ENCODE peak calls at places on chromosome 22, in ten cellular contexts. N is NCI-H2029; X is lung; D is NCI-H1092 treated with DMSO at 0.1 percent for 48 hours; K is nephron progenitor cell; P is stimulated activated CD8-positive, alpha-beta memory T cell treated with anti-CD3 and anti-CD28 coated beads, Interleukin-7, amount 100 ng/mL, for 4 hours; G is smooth muscle cell of the brain vasculature; A is NCI-H524 treated with DMSO at 0.1 percent for 48 hours; W is Right ventricle myocardium superior; R is stimulated activated CD4-positive, alpha-beta T cell treated with anti-CD3 and anti-CD28 coated beads, Interleukin-2, amount 100 ng/mL, for 48 hours. I is an unnamed sample.

GRCh38 chr22:31055322-31056159 is 25.6 kb upstream of the SMTN start:
- DNase-seq in N (peak), X (peak), D (peak), K (peak), P (no peak), G (peak), A (no peak), W (peak), R (no peak), I (no peak)

GRCh38 chr22:38162881-38163843 is 18.5 kb downstream of the PLA2G6 start:
- DNase-seq in N (no peak), X (no peak), D (no peak), K (no peak), P (no peak), G (no peak), A (no peak), W (no peak), R (no peak), I (no peak)

GRCh38 chr22:49358041-49358440 is 469.6 kb downstream of the BRD1 start:
- DNase-seq in N (no peak), X (no peak), D (no peak), K (no peak), P (no peak), G (no peak), A (no peak), W (no peak), R (no peak), I (no peak)

GRCh38 chr22:42229455-42230149 is 40.9 kb downstream of the TCF20 start:
- DNase-seq in N (peak), X (peak), D (no peak), K (no peak), P (no peak), G (no peak), A (no peak), W (no peak), R (no peak), I (no peak)

GRCh38 chr22:35930933-35931332 is 97.7 kb downstream of the RBFOX2 start:
- DNase-seq in N (peak), X (no peak), D (peak), K (no peak), P (no peak), G (peak), A (no peak), W (no peak), R (no peak), I (peak)

GRCh38 chr22:39388261-39389011 is 11.1 kb upstream of the TAB1 start:
- DNase-seq in N (peak), X (peak), D (peak), K (peak), P (peak), G (peak), A (peak), W (peak), R (peak), I (peak)

GRCh38 chr22:28247667-28248363 is 328.8 kb upstream of the PITPNB start:
- DNase-seq in N (no peak), X (no peak), D (peak), K (peak), P (no peak), G (no peak), A (no peak), W (no peak), R (no peak), I (no peak)

GRCh38 chr22:27825174-27825573 is 23.6 kb upstream of the MN1 start:
- DNase-seq in N (no peak), X (no peak), D (no peak), K (no peak), P (no peak), G (no peak), A (no peak), W (no peak), R (no peak), I (no peak)

GRCh38 chr22:44752285-44753188 is at the start of gene ARHGAP8:
- DNase-seq in N (peak), X (peak), D (no peak), K (peak), P (no peak), G (no peak), A (no peak), W (no peak), R (no peak), I (no peak)

I was measured in GM18507.